ENCODE peak calls at places on chromosomes 11 and 22, in six cellular contexts. J, C, D, O, P and V are unnamed samples.

GRCh38 chr11:107151158-107151557 is 132.9 kb upstream of the GUCY1A2 start:
- DNase-seq in J (no peak), C (no peak), D (no peak), O (no peak), P (no peak), V (no peak)

GRCh38 chr11:24949406-24949805 is 452.6 kb downstream of the LUZP2 start:
- DNase-seq in J (no peak), C (no peak), D (no peak), O (no peak), P (no peak), V (no peak)

GRCh38 chr11:134488913-134489312 is 76.9 kb upstream of the B3GAT1 start:
- DNase-seq in J (no peak), C (no peak), D (no peak), O (no peak), P (no peak), V (no peak)

GRCh38 chr11:74671520-74672196 is 59.6 kb downstream of the CHRDL2 start:
- DNase-seq in J (no peak), C (no peak), D (no peak), O (no peak), P (peak), V (no peak)

GRCh38 chr22:21690401-21690801 is 24.6 kb downstream of the PPIL2 start:
- DNase-seq in J (no peak), C (no peak), D (peak), O (peak), P (no peak), V (no peak)

GRCh38 chr11:13929551-13929950 is 33.0 kb upstream of the SPON1 start:
- DNase-seq in J (no peak), C (no peak), D (no peak), O (no peak), P (no peak), V (no peak)

GRCh38 chr11:61341706-61342105 is 8.7 kb downstream of the TKFC start:
- DNase-seq in J (no peak), C (no peak), D (no peak), O (no peak), P (no peak), V (no peak)

GRCh38 chr11:69699213-69699612 is 4.6 kb downstream of the FGF19 start:
- DNase-seq in J (no peak), C (no peak), D (no peak), O (no peak), P (no peak), V (no peak)

GRCh38 chr11:45148276-45148675 is 1.8 kb downstream of the PRDM11 start:
- DNase-seq in J (peak), C (no peak), D (no peak), O (no peak), P (no peak), V (no peak)

GRCh38 chr22:38504731-38505594 is 1.1 kb downstream of the DDX17 start:
- DNase-seq in J (peak), C (no peak), D (peak), O (peak), P (peak), V (no peak)

GRCh38 chr11:119509969-119510401 is 87.0 kb upstream of the THY1 start:
- DNase-seq in J (no peak), C (peak), D (peak), O (peak), P (peak), V (peak)

GRCh38 chr11:75233688-75234295 is 6.8 kb upstream of the TPBGL start:
- DNase-seq in J (peak), C (peak), D (peak), O (no peak), P (peak), V (no peak)

GRCh38 chr11:27618591-27618990 is 81.7 kb downstream of the BDNF start:
- DNase-seq in J (no peak), C (no peak), D (peak), O (no peak), P (peak), V (no peak)

GRCh38 chr11:3164138-3164539 is 971 bp downstream of the OSBPL5 start:
- DNase-seq in J (no peak), C (no peak), D (peak), O (no peak), P (peak), V (no peak)